ENCODE peak calls at places on chromosomes 7 and 10, in six cellular contexts. M is kidney epithelial cell; F is caudate nucleus; I is hypothalamus; E is stimulated activated CD4-positive, alpha-beta T cell treated with anti-CD3 and anti-CD28 coated beads, Interleukin-15, amount 100 ng/mL, for 1 hour; N is anterior cingulate cortex. S is an unnamed sample.

GRCh38 chr7:11726251-11727155 is 105.5 kb downstream of the THSD7A start:
- DNase-seq in N (no peak), E (no peak), I (no peak), M (peak), F (no peak), S (peak)

GRCh38 chr10:11011966-11012365 is 5.7 kb upstream of the CELF2 start:
- DNase-seq in E (no peak), N (no peak), F (no peak), I (no peak), M (no peak), S (no peak)

GRCh38 chr10:109866168-109866994 is 56.9 kb downstream of the XPNPEP1 start:
- DNase-seq in N (no peak), E (no peak), F (no peak), I (peak), M (no peak), S (no peak)

GRCh38 chr7:99210265-99210970 is 2.5 kb upstream of the KPNA7 start:
- DNase-seq in N (no peak), E (no peak), M (no peak), I (no peak), F (no peak), S (no peak)

GRCh38 chr7:146960747-146961416 is 844.3 kb downstream of the CNTNAP2 start:
- DNase-seq in E (no peak), I (no peak), M (no peak), N (no peak), F (no peak), S (no peak)

GRCh38 chr7:101378808-101379207 is 16.1 kb downstream of the COL26A1 start:
- DNase-seq in E (no peak), I (no peak), F (no peak), N (no peak), M (no peak), S (no peak)

GRCh38 chr7:103446046-103446520 is at the start of gene SLC26A5:
- DNase-seq in F (no peak), N (no peak), E (no peak), I (no peak), M (no peak), S (no peak)

GRCh38 chr7:25950488-25951413 is 201.2 kb upstream of the NFE2L3 start:
- DNase-seq in E (peak), M (peak), F (peak), I (peak), N (peak), S (peak)

GRCh38 chr7:22751341-22751740 is 24.3 kb downstream of the IL6 start:
- DNase-seq in E (no peak), M (no peak), N (no peak), F (no peak), I (no peak), S (no peak)

GRCh38 chr10:48801026-48801425 is 116.4 kb downstream of the WDFY4 start:
- DNase-seq in M (no peak), I (no peak), N (no peak), F (no peak), E (no peak), S (no peak)

GRCh38 chr7:91351374-91351773 is 87.1 kb downstream of the FZD1 start:
- DNase-seq in F (no peak), I (no peak), N (no peak), E (no peak), M (peak), S (no peak)

GRCh38 chr10:132006966-132007365 is 25.2 kb upstream of the BNIP3 start:
- DNase-seq in E (no peak), N (no peak), M (no peak), I (no peak), F (no peak), S (no peak)

GRCh38 chr10:1074748-1075358 is 18.7 kb downstream of the WDR37 start:
- DNase-seq in F (no peak), E (no peak), I (no peak), N (no peak), M (no peak), S (no peak)

GRCh38 chr10:76337641-76338040 is 906.2 kb downstream of the LRMDA start:
- DNase-seq in M (peak), E (no peak), N (no peak), F (no peak), I (no peak), S (no peak)

GRCh38 chr10:72691470-72692056 is 380 bp upstream of the MCU start:
- DNase-seq in M (no peak), F (no peak), I (no peak), N (no peak), E (no peak), S (no peak)

GRCh38 chr10:112280205-112280921 is 2.8 kb upstream of the TECTB start:
- DNase-seq in F (no peak), I (no peak), N (no peak), M (no peak), E (no peak), S (no peak)

GRCh38 chr7:106597751-106598619 is 63.0 kb downstream of the CCDC71L start:
- DNase-seq in I (no peak), E (no peak), F (no peak), N (no peak), M (no peak), S (no peak)

GRCh38 chr10:78727728-78728127 is 341.0 kb upstream of the ZMIZ1 start:
- DNase-seq in F (no peak), I (peak), N (no peak), M (no peak), E (no peak), S (no peak)

GRCh38 chr10:119211625-119212441 is 4.5 kb downstream of the GRK5 start:
- DNase-seq in N (no peak), I (no peak), E (no peak), F (no peak), M (no peak), S (no peak)

GRCh38 chr7:2063562-2064360 is 169.0 kb downstream of the MAD1L1 start:
- DNase-seq in N (no peak), M (no peak), E (no peak), I (no peak), F (no peak), S (peak)

GRCh38 chr7:82317257-82317721 is 126.3 kb downstream of the CACNA2D1 start:
- DNase-seq in F (no peak), E (no peak), N (no peak), M (peak), I (no peak), S (no peak)

GRCh38 chr7:111762799-111763198 is 200.5 kb upstream of the IMMP2L start:
- DNase-seq in E (no peak), M (no peak), F (no peak), I (no peak), N (no peak), S (no peak)

GRCh38 chr10:62681211-62681940 is 123.1 kb upstream of the ADO start:
- DNase-seq in F (no peak), I (no peak), N (no peak), E (peak), M (no peak), S (no peak)

GRCh38 chr10:129471447-129471846 is 4.4 kb downstream of the MGMT start:
- DNase-seq in M (no peak), N (no peak), E (no peak), I (no peak), F (no peak), S (no peak)

GRCh38 chr10:16950686-16951681 is 133.8 kb upstream of the RSU1 start:
- DNase-seq in E (no peak), F (peak), N (no peak), I (peak), M (peak), S (no peak)